ENCODE peak calls at places on chromosomes 5 and 9, in six cellular contexts. S, Q, M, L, X and O are unnamed samples.

GRCh38 chr9:37455884-37456647 is 9.2 kb downstream of the ZBTB5 start:
- ATAC-seq in S (peak), Q (no peak), M (no peak), L (no peak), X (peak), O (no peak)

GRCh38 chr9:546797-547223 is 294.7 kb upstream of the DMRT1 start:
- ATAC-seq in S (no peak), Q (no peak), M (no peak), L (peak), X (no peak), O (no peak)

GRCh38 chr5:149839761-149840160 is 104.8 kb downstream of the PDE6A start:
- ATAC-seq in S (no peak), Q (no peak), M (no peak), L (no peak), X (no peak), O (no peak)

GRCh38 chr5:143446535-143447226 is 43.2 kb upstream of the NR3C1 start:
- ATAC-seq in S (peak), Q (peak), M (peak), L (no peak), X (peak), O (no peak)

GRCh38 chr9:6142816-6143454 is 72.7 kb upstream of the IL33 start:
- ATAC-seq in S (no peak), Q (no peak), M (no peak), L (no peak), X (no peak), O (no peak)

GRCh38 chr5:92391-93220 is 638 bp downstream of the PLEKHG4B start:
- ATAC-seq in S (no peak), Q (no peak), M (no peak), L (no peak), X (no peak), O (no peak)

GRCh38 chr5:180950291-180950949 is 38.2 kb upstream of the BTNL3 start:
- ATAC-seq in S (no peak), Q (no peak), M (no peak), L (no peak), X (no peak), O (no peak)

GRCh38 chr9:103803245-103803644 is 290.9 kb upstream of the SMC2 start:
- ATAC-seq in S (no peak), Q (no peak), M (no peak), L (no peak), X (no peak), O (no peak)

GRCh38 chr9:130895481-130896232 is 955 bp downstream of the QRFP start:
- ATAC-seq in S (no peak), Q (no peak), M (no peak), L (no peak), X (no peak), O (no peak)

GRCh38 chr9:96599298-96599697 is 20.3 kb downstream of the CDC14B start:
- ATAC-seq in S (no peak), Q (no peak), M (no peak), L (no peak), X (no peak), O (no peak)